ENCODE peak calls at places on chromosomes 6 and 20, in five cellular contexts. S, C, G, M and I are unnamed samples.

GRCh38 chr6:167987811-167988495 is 9.5 kb upstream of the KIF25 start:
- DNase-seq in S (no peak), C (peak), G (no peak), M (no peak), I (no peak)

GRCh38 chr20:38889792-38890496 is 36.3 kb upstream of the FAM83D start:
- DNase-seq in S (no peak), C (no peak), G (no peak), M (no peak), I (no peak)

GRCh38 chr6:170046786-170047626 is 243.9 kb downstream of the DLL1 start:
- DNase-seq in S (no peak), C (peak), G (no peak), M (peak), I (no peak)

GRCh38 chr6:155040946-155041345 is 45.8 kb downstream of the TIAM2 start:
- DNase-seq in S (no peak), C (no peak), G (no peak), M (no peak), I (no peak)

GRCh38 chr20:3930265-3931206 is 41.3 kb downstream of the PANK2 start:
- DNase-seq in S (no peak), C (no peak), G (no peak), M (no peak), I (no peak)

GRCh38 chr6:53269827-53270226 is 78.9 kb downstream of the ELOVL5 start:
- DNase-seq in S (no peak), C (no peak), G (no peak), M (no peak), I (no peak)

GRCh38 chr6:132673376-132674094 is 14.6 kb upstream of the TAAR1 start:
- DNase-seq in S (no peak), C (no peak), G (no peak), M (no peak), I (no peak)

GRCh38 chr6:149919834-149920225 is 3.1 kb downstream of the RAET1G start:
- DNase-seq in S (no peak), C (no peak), G (no peak), M (no peak), I (no peak)

GRCh38 chr6:75802366-75802765 is 53.3 kb downstream of the MYO6 start:
- DNase-seq in S (peak), C (peak), G (no peak), M (no peak), I (no peak)

GRCh38 chr6:131161987-131162386 is 26.7 kb downstream of the AKAP7 start:
- DNase-seq in S (no peak), C (no peak), G (no peak), M (no peak), I (no peak)
- H3K4me3 ChIP-seq in S (no peak), C (no peak), G (no peak), M (no peak), I (no peak)

GRCh38 chr6:31271641-31272357 is at the start of gene HLA-C:
- DNase-seq in S (peak), C (peak), G (peak), M (peak), I (peak)
- TF ChIP-seq CTCF in S (peak), C (no peak), G (no peak), M (no peak), I (peak)

GRCh38 chr6:119349341-119350201 is at the start of gene MAN1A1:
- DNase-seq in S (peak), C (peak), G (peak), M (peak), I (peak)

GRCh38 chr6:119350202-119351004 is 842 bp upstream of the MAN1A1 start:
- DNase-seq in S (peak), C (peak), G (peak), M (no peak), I (peak)

GRCh38 chr6:119349041-119349340 is 570 bp downstream of the MAN1A1 start:
- DNase-seq in S (no peak), C (no peak), G (no peak), M (no peak), I (no peak)

GRCh38 chr6:119348308-119349040 is 1.1 kb downstream of the MAN1A1 start:
- DNase-seq in S (no peak), C (no peak), G (peak), M (no peak), I (no peak)

DNA sequence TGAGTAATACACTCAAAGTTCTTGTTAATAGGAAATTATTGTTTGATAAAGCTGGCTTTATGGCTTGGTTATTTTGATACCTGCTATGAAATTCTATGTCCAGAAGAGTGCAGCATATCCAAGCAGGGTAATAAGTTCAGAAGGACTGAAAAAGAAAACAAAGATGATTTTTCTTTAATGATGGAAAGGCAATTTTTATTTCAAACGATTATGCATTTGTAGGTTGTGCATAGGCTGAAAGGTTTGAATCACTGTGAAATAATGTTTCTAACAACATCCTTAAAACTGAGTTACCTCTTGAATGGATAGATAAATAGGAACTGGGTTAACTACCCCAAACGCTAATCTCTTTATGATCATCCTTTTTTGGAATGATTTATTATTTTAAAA is 1.4 kb upstream of the MAN1A1 start:
- DNase-seq in S (peak), C (peak), G (no peak), M (no peak), I (peak)
- H3K4me3 ChIP-seq in S (peak), C (peak), G (peak), M (no peak), I (peak)

DNA sequence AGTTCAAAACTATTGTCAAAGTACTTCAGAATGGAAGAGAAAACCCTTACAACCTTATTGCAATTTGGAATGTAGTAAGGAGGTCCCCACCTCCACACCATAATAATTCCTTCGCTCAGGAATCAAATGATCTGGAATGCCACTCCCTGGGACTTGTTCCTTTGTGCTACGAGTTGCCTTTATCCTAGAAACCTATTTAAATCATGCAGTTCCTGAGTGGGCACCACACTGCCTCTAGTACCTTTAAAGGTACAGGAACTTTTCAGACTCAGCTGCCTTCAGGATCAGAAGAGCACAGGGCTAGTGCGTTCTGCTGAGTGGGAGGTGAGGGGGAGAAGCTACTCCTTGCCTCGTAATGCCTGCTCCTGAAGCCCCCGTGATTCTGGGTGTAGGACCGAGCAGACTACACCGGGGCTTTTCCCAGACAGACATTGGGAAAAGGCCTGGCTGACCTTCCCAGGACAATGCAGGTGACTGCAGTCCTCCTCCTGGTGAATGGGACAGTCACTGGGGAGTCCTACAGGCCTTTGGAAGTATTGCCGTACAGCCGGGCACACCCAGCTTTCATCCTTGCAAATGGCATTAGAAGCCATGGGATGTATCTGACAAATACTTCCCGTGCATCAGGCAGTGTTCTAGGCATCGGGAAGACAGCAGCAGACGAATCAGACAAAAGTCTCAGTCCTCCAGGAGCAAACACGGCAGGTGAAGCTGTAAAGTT is 11.8 kb upstream of the TUBB2B start:
- DNase-seq in S (no peak), C (no peak), G (no peak), M (no peak), I (no peak)
- TF ChIP-seq CTCF in S (peak), C (peak), G (no peak), M (no peak), I (peak)

DNA sequence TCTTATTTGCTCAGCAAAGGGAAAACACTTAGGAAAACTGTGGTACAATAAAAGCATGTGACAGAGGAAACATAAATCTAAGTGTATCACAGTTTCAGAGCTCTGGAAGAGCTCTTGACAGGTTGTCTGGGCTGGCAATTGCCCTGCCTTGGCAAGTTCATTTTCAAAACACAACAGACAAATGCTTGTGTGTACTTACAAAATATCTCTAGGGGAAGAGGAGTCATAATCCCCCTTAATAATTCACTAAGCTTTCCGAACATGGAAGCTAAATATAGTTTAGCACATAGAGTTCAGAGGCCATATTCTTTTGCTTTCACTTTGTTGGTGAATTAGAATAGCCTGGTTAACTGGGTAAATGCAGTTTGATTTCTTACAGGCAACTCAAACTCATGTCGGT is 211.6 kb upstream of the THEMIS start:
- DNase-seq in S (peak), C (peak), G (no peak), M (no peak), I (no peak)
- H3K4me3 ChIP-seq in S (no peak), C (peak), G (no peak), M (no peak), I (no peak)